ENCODE peak calls at places on chromosomes 16 and 17, in seven cellular contexts. K is germinal center; B is neural crest cell; V is stimulated activated naive CD8-positive, alpha-beta T cell treated with anti-CD3 and anti-CD28 coated beads, Interleukin-15, Interleukin-2, amounts not matched to agents 100 U/mL and 50 U/mL, for 24 hours; H is mesothelial cell of epicardium; C is mucosa of gallbladder; I is amniotic stem cell. D is an unnamed sample.

GRCh38 chr16:4009177-4009576 is 107.1 kb downstream of the ADCY9 start:
- DNase-seq in K (no peak), B (no peak), V (no peak), H (no peak), C (no peak), I (no peak), D (no peak)

GRCh38 chr16:82598766-82599165 is 28.0 kb upstream of the CDH13 start:
- DNase-seq in K (no peak), B (no peak), V (no peak), H (no peak), C (no peak), I (no peak), D (no peak)

GRCh38 chr16:63938661-63939060 is 1183.2 kb downstream of the CDH11 start:
- DNase-seq in K (no peak), B (no peak), V (no peak), H (no peak), C (no peak), I (no peak), D (no peak)

GRCh38 chr16:86931410-86931941 is 353.1 kb downstream of the FOXL1 start:
- DNase-seq in K (no peak), B (no peak), V (no peak), H (no peak), C (peak), I (no peak), D (peak)

GRCh38 chr17:44345497-44346026 is 460 bp downstream of the GRN start:
- DNase-seq in K (peak), B (peak), V (peak), H (no peak), C (peak), I (no peak), D (peak)

GRCh38 chr17:15087946-15088345 is 177.2 kb downstream of the PMP22 start:
- DNase-seq in K (no peak), B (no peak), V (no peak), H (no peak), C (no peak), I (no peak), D (no peak)

GRCh38 chr17:35841505-35841904 is 27.2 kb downstream of the HEATR9 start:
- DNase-seq in K (no peak), B (no peak), V (no peak), H (no peak), C (no peak), I (no peak), D (no peak)

GRCh38 chr16:5042574-5043171 is 8.9 kb upstream of the NAGPA start:
- DNase-seq in K (no peak), B (no peak), V (no peak), H (no peak), C (no peak), I (no peak), D (no peak)

GRCh38 chr17:8957721-8958120 is 7.8 kb downstream of the PIK3R5 start:
- DNase-seq in K (no peak), B (no peak), V (no peak), H (no peak), C (no peak), I (no peak), D (no peak)

GRCh38 chr17:36808181-36808661 is 129.1 kb upstream of the LHX1 start:
- DNase-seq in K (no peak), B (peak), V (no peak), H (no peak), C (no peak), I (no peak), D (peak)

GRCh38 chr17:27906238-27906603 is 13.1 kb upstream of the LYRM9 start:
- DNase-seq in K (no peak), B (no peak), V (no peak), H (no peak), C (no peak), I (no peak), D (no peak)

D was measured in retina.